ENCODE peak calls at places on chromosome 11, in five cellular contexts. P is dorsolateral prefrontal cortex; H is DND-41; Y is CD8-positive, alpha-beta T cell; K is left lung. G is an unnamed sample.

GRCh38 chr11:34492806-34493414 is 20.7 kb downstream of the ELF5 start:
- DNase-seq in Y (peak), K (no peak), H (peak), P (no peak), G (peak)

GRCh38 chr11:61377461-61378160 is 14.8 kb upstream of the TMEM216 start:
- DNase-seq in K (no peak), P (no peak), Y (no peak), H (no peak), G (no peak)

GRCh38 chr11:1825039-1825740 is 9.6 kb upstream of the SYT8 start:
- DNase-seq in Y (no peak), P (no peak), K (peak), H (no peak), G (peak)

GRCh38 chr11:36391062-36391461 is 95.0 kb downstream of the PRR5L start:
- DNase-seq in Y (no peak), H (no peak), P (no peak), K (peak), G (no peak)

GRCh38 chr11:71112454-71112853 is 139.9 kb downstream of the SHANK2 start:
- DNase-seq in Y (no peak), P (no peak), H (no peak), K (peak), G (no peak)

GRCh38 chr11:102807921-102808320 is 10.0 kb upstream of the MMP1 start:
- DNase-seq in H (peak), P (no peak), Y (no peak), K (peak), G (peak)

GRCh38 chr11:34074391-34074790 is 22.9 kb downstream of the CAPRIN1 start:
- DNase-seq in K (no peak), H (no peak), P (no peak), Y (no peak), G (no peak)

GRCh38 chr11:72793452-72794367 is at the start of gene STARD10:
- DNase-seq in H (peak), K (peak), P (peak), Y (peak), G (peak)

GRCh38 chr11:83033972-83034672 is 37.6 kb downstream of the RAB30 start:
- DNase-seq in H (no peak), K (no peak), Y (no peak), P (peak), G (peak)

GRCh38 chr11:117037279-117037951 is 60.8 kb downstream of the SIK3 start:
- DNase-seq in K (no peak), Y (no peak), H (peak), P (no peak), G (no peak)

GRCh38 chr11:61514050-61514917 is 5.7 kb downstream of the LRRC10B start:
- DNase-seq in K (no peak), H (peak), P (no peak), Y (no peak), G (no peak)

GRCh38 chr11:20162340-20162739 is 2.1 kb upstream of the DBX1 start:
- DNase-seq in Y (no peak), K (no peak), H (no peak), P (no peak), G (no peak)

GRCh38 chr11:133227674-133228111 is 304.6 kb downstream of the OPCML start:
- DNase-seq in P (no peak), Y (no peak), H (no peak), K (no peak), G (no peak)

GRCh38 chr11:75982309-75982708 is 167.3 kb downstream of the UVRAG start:
- DNase-seq in P (no peak), H (no peak), K (no peak), Y (no peak), G (no peak)

GRCh38 chr11:693415-693831 is 1.6 kb downstream of the DEAF1 start:
- DNase-seq in K (no peak), P (no peak), H (no peak), Y (no peak), G (no peak)
- H3K4me3 ChIP-seq in K (no peak), P (peak), H (peak), Y (peak), G (peak)

DNA sequence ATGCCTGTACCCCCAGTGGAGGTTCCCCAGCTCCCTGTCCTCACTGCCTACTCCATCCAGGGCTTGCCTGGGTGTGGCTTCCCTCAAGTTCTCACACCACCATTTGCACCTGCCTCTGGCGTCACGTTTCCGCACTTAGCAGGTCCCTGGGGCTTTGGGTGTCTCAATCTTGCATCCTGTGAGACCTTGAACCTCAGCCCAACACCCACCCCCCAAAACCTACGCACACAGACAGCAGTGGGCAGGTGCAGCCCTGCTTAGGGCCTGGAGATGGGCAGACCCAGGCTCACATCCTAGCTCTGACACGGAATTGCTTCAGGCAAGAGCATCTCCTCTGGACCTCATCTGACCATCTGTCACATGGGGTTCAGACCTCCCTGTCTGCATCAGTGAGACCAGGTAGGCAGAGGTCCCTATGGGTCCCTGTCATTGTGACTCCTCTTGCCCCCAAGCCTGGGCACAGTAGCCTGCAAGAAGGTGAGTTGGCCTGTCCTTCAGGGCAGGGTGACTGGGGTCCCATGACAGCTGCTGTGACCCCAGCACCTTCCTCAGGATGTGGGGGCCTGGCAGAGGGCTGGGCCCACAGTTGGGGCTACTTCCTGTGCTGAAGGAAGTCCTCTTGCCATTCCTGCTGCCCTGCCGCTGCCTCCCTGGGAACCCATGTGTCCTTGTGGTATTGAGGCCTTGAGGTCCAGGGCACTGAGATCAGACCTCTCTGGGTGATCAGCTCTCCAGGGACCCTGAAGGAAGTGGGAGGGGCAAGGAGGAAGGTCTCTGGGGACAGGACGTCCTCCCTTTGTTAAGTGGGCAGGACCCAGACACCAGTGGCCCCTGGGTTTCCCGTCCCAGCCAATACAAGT is 2.0 kb downstream of the SIPA1 start:
- DNase-seq in Y (peak), H (peak), P (no peak), K (peak), G (peak)
- H3K4me3 ChIP-seq in Y (peak), H (no peak), P (peak), K (no peak), G (peak)

GRCh38 chr11:27398413-27398780 is 35.4 kb upstream of the CCDC34 start:
- DNase-seq in K (no peak), Y (no peak), H (no peak), P (no peak), G (no peak)

GRCh38 chr11:27395556-27396258 is 32.7 kb upstream of the CCDC34 start:
- DNase-seq in H (no peak), P (no peak), K (no peak), Y (no peak), G (no peak)

GRCh38 chr11:27397619-27398412 is 34.8 kb upstream of the CCDC34 start:
- DNase-seq in Y (no peak), P (no peak), H (no peak), K (no peak), G (no peak)

GRCh38 chr11:27392715-27393114 is 29.7 kb upstream of the CCDC34 start:
- DNase-seq in P (no peak), Y (no peak), H (no peak), K (no peak), G (no peak)

DNA sequence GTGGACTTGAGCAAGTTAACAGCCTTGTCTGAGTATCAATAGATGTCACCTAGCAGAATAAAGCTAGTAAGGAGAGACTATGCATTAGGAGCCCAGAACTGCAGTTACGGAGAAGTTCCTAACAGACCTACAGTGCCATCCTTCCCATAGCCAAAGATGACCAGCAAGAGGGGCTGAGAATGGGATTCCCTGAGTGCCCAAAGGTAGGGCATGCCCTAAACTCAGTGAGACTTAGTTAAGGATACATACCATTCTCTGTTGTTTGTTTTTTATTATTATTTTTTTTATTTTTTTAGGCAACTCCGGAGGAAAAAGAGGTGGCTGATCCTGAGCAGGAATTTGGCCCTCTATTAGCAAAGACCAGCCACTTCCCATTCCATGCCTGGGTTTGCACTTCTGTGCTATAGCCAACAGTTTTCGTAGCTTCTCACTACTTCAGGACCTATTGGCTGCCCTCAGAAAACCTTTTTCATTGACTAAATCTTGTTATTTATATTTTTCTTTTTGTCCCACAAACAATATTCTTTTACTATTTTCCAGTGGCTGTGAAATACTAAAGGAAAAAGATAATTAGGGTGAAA is 33.3 kb upstream of the CCDC34 start:
- DNase-seq in H (no peak), P (no peak), K (no peak), Y (no peak), G (no peak)
- H3K4me3 ChIP-seq in H (no peak), P (no peak), K (no peak), Y (no peak), G (no peak)

DNA sequence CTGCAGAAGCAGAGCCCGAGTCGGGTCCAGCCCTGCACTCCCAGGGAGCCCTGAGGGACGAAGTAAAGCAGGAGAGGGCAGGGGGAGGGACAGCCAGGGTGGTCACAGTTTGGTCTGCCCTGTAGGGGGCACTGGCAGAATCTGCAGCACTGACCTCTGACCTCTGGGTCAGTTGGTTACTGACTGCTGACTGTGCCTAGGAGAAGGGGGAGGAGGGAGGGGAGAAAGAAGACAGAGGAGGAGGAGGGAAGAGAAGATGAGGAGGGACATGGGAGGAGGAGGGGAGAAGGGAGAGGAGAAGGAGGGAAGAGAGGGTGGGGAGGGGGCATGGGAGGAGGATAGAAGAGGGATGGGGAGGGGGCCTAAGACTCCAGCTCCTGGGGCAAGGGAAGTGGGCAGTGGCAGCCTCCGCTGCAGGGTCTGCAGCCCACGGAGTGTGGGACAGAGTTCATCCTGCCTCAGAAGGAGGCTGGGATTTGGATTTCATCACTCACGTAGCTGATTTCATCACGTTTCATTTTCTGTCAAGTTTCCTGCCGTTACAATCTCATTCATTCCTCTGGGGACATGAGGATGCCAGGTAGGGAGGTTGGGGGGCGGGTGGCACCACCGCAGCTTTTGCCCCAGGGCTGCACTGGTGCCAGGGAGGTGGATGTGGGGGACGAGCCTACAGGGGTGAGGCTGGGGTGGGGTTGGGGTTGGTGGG is 55.2 kb downstream of the FLRT1 start:
- DNase-seq in H (peak), K (no peak), Y (no peak), P (no peak), G (no peak)
- H3K4me3 ChIP-seq in H (no peak), K (no peak), Y (no peak), P (no peak), G (no peak)

GRCh38 chr11:132122701-132123100 is 752.3 kb downstream of the NTM start:
- DNase-seq in K (no peak), H (no peak), P (no peak), Y (no peak), G (no peak)

GRCh38 chr11:132123449-132123848 is 753.0 kb downstream of the NTM start:
- DNase-seq in Y (no peak), H (no peak), K (no peak), P (no peak), G (no peak)

GRCh38 chr11:132123854-132124835 is 753.7 kb downstream of the NTM start:
- DNase-seq in Y (no peak), K (no peak), P (no peak), H (no peak), G (peak)

GRCh38 chr11:132126973-132127900 is 756.8 kb downstream of the NTM start:
- DNase-seq in Y (no peak), K (no peak), P (no peak), H (no peak), G (peak)

DNA sequence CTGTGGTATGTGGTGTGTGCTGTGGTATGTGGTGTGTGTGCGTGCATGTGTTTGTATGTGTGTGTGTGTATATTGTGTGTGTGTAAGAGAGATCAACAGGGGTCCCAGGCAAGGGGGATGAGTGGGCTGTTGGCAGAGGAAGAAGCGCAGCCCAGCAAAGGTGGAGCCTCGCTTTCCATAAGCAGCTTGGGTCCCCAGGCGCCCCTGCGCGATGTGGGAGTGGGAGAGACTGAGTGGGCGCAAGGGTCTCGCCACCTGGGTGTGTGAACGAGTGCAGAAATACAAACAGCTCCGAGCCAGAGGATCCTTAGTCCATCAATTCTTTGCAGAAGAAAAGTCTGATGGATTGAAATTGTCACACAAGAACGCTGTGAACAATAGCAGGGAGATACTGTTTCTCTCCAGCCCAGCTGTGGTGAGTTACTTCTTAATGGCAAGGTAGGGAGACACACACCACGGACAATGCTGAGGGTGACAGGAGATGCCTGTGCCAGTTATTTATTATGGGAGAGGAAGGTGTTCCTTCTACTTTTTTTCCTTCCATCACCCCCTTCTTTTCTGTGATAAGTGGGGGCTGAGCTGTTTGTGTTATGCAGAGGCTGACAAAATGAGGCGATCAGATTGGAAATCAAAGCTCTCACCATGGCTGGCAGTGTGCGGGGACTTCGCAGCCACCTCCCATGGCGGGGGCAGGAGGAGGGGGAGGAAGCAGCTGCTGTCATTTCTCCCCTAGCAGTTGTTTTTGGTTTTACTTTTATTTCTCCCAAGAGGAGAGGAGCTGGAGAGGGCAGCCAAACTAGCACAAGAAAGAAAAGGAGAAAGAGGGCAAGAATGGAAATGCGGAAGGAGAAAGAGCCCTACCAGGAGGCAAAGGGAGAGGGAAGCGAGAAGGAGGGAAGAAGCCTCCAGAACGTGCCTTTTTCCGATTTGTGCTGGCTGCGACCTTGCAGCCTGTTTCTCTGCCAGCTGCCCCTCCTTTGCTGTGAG is 755.7 kb downstream of the NTM start:
- DNase-seq in H (peak), P (no peak), K (no peak), Y (no peak), G (peak)
- H3K4me3 ChIP-seq in H (no peak), P (peak), K (no peak), Y (no peak), G (peak)

DNA sequence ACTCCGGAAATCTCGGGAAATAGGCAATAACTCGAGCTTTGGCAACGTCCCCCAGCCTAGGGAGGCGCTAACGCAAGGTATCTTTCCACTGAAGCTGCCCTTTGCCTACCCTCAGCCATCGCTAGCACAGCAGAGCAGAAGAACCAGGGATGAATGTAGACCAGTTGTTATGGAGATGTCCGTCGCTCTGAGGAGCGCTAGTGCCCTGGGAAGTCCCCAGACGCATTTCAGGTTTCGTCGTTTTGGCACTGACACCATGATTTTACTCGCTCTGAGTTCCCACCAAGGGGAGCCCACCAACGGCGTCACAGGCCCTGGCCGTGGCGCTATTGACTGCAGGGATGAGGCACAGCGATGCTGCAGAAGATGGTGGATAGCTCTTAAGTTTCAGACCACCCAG is 22.7 kb upstream of the BDNF start:
- DNase-seq in P (no peak), K (no peak), H (no peak), Y (no peak), G (no peak)
- H3K4me3 ChIP-seq in P (peak), K (no peak), H (no peak), Y (no peak), G (no peak)

DNA sequence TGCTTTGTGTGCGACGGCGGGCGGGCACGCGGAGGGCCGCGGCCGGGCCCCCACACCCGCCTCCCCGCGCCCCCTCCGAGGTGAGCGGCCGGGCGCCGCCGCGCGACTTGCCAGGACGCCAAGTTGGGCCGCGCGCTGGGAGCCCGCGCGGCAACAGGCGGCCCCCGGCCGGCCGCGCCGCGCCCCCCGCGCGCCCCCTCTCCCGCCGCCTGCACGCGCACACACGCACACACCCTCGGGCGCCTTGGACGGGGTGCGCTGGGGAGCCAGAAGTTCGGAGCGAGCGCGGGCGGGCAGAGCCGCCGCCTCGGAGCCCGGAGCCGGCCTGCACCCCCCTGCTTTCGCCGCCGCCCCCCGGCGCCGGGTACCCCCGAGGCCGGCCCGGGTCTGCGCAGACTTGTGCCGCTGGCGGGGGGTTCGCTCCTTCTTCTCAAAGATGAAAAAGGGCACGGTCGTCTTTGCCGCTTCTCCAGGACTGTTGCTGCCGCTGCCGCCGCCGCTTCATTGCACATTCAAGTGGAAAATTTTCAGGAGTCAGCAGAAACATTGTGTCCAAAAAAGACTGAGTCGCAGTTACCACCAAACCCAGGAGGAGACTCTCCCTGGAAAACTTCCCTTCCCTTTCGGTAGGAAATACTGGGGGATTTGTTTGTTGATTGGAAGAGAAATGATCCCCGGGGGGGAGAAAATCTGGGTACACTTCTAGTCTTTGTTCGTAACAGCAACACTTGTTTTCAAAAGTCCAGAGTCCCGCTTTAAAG is 895 bp downstream of the TEAD1 start:
- DNase-seq in K (peak), Y (no peak), H (no peak), P (peak), G (no peak)
- H3K4me3 ChIP-seq in K (peak), Y (no peak), H (no peak), P (peak), G (peak)

DNA sequence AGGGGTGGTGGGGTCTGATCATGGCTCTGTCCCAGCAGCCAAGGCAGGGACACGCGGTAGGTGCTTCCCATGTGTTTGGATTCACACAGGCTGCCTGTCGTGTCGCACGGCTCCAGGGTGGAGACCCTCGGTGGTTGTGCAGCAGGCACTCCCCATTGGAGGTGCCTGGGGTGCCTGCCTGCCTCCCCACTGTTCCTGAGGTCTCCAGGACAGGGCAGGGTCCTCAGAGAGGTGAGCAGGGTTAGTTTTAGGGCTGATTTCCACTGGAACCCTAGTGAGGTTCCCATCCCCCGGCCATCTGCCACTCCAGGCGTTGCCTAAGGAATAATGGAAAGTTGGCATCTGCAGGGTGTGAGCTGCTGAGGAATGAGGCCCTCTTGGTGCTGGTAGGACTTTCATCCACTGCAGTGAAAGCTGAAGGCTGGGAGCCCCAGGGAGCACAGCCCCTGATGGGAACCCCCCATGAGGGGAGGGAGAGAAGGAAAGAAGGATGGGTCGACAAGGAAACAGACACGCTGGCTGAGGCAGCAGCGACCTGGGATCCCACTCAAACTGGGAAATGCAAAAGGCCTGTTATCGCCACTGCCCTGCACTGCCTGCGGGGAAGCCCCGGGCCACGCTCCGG is 32.2 kb downstream of the OSBPL5 start:
- DNase-seq in P (peak), K (peak), Y (no peak), H (no peak), G (no peak)
- H3K4me3 ChIP-seq in P (no peak), K (no peak), Y (no peak), H (no peak), G (no peak)

G was measured in GM12865.